ENCODE peak calls at places on chromosome 19, in six cellular contexts. One of them, this sample, is unnamed.
A peak's percentile ranks its signal among the peaks of the same experiment; 100 is the strongest.

GRCh38 chr19:7560271-7560670 is 24.8 kb downstream of the PNPLA6 start:
- DNase-seq in psoas muscle: no peak
- DNase-seq in NCI-H1092 treated with DMSO at 0.1 percent for 48 hours: no peak
- DNase-seq in AG08396: no peak
- DNase-seq in T-helper 2 cell treated with Interferon-gamma antibody and Interleukin-4, amounts not matched to agents 5 μg/mL and 100 μg/mL, for 36 hours: no peak
- DNase-seq in activated T-helper 1 cell treated with anti-CD3 and anti-CD28 coated beads, Interleukin-2, amount 50 U/mL, for 16 hours: no peak
- DNase-seq in this sample: no peak

GRCh38 chr19:46283771-46284170 is 13.1 kb upstream of the HIF3A start:
- DNase-seq in AG08396: no peak
- DNase-seq in NCI-H1092 treated with DMSO at 0.1 percent for 48 hours: no peak
- DNase-seq in psoas muscle: no peak
- DNase-seq in activated T-helper 1 cell treated with anti-CD3 and anti-CD28 coated beads, Interleukin-2, amount 50 U/mL, for 16 hours: no peak
- DNase-seq in T-helper 2 cell treated with Interferon-gamma antibody and Interleukin-4, amounts not matched to agents 5 μg/mL and 100 μg/mL, for 36 hours: no peak
- DNase-seq in this sample: no peak

GRCh38 chr19:31378404-31378803 is 29.2 kb upstream of the TSHZ3 start:
- DNase-seq in AG08396: peak; percentile 78
- DNase-seq in T-helper 2 cell treated with Interferon-gamma antibody and Interleukin-4, amounts not matched to agents 5 μg/mL and 100 μg/mL, for 36 hours: no peak
- DNase-seq in NCI-H1092 treated with DMSO at 0.1 percent for 48 hours: no peak
- DNase-seq in psoas muscle: no peak
- DNase-seq in activated T-helper 1 cell treated with anti-CD3 and anti-CD28 coated beads, Interleukin-2, amount 50 U/mL, for 16 hours: no peak
- DNase-seq in this sample: peak; percentile 7

GRCh38 chr19:15047680-15048079 is 1.6 kb upstream of the CASP14 start:
- DNase-seq in activated T-helper 1 cell treated with anti-CD3 and anti-CD28 coated beads, Interleukin-2, amount 50 U/mL, for 16 hours: no peak
- DNase-seq in psoas muscle: no peak
- DNase-seq in T-helper 2 cell treated with Interferon-gamma antibody and Interleukin-4, amounts not matched to agents 5 μg/mL and 100 μg/mL, for 36 hours: no peak
- DNase-seq in NCI-H1092 treated with DMSO at 0.1 percent for 48 hours: no peak
- DNase-seq in AG08396: no peak
- DNase-seq in this sample: no peak

GRCh38 chr19:39307233-39307821 is 11.1 kb downstream of the IFNL1 start:
- DNase-seq in T-helper 2 cell treated with Interferon-gamma antibody and Interleukin-4, amounts not matched to agents 5 μg/mL and 100 μg/mL, for 36 hours: no peak
- DNase-seq in NCI-H1092 treated with DMSO at 0.1 percent for 48 hours: no peak
- DNase-seq in activated T-helper 1 cell treated with anti-CD3 and anti-CD28 coated beads, Interleukin-2, amount 50 U/mL, for 16 hours: no peak
- DNase-seq in AG08396: no peak
- DNase-seq in psoas muscle: no peak
- DNase-seq in this sample: no peak

GRCh38 chr19:18594096-18594823 is 5.7 kb downstream of the REX1BD start:
- DNase-seq in T-helper 2 cell treated with Interferon-gamma antibody and Interleukin-4, amounts not matched to agents 5 μg/mL and 100 μg/mL, for 36 hours: peak; percentile 70
- DNase-seq in NCI-H1092 treated with DMSO at 0.1 percent for 48 hours: peak; percentile 62
- DNase-seq in AG08396: peak; percentile 96
- DNase-seq in activated T-helper 1 cell treated with anti-CD3 and anti-CD28 coated beads, Interleukin-2, amount 50 U/mL, for 16 hours: peak; percentile 67
- DNase-seq in psoas muscle: peak; percentile 87
- DNase-seq in this sample: peak; percentile 85

GRCh38 chr19:15200575-15201364 is at the start of gene NOTCH3:
- DNase-seq in psoas muscle: no peak
- DNase-seq in NCI-H1092 treated with DMSO at 0.1 percent for 48 hours: no peak
- DNase-seq in T-helper 2 cell treated with Interferon-gamma antibody and Interleukin-4, amounts not matched to agents 5 μg/mL and 100 μg/mL, for 36 hours: no peak
- DNase-seq in AG08396: peak; percentile 90
- DNase-seq in activated T-helper 1 cell treated with anti-CD3 and anti-CD28 coated beads, Interleukin-2, amount 50 U/mL, for 16 hours: no peak
- DNase-seq in this sample: no peak

GRCh38 chr19:6761053-6761676 is 6.1 kb downstream of the SH2D3A start:
- DNase-seq in AG08396: peak; percentile 44
- DNase-seq in NCI-H1092 treated with DMSO at 0.1 percent for 48 hours: no peak
- DNase-seq in activated T-helper 1 cell treated with anti-CD3 and anti-CD28 coated beads, Interleukin-2, amount 50 U/mL, for 16 hours: no peak
- DNase-seq in psoas muscle: no peak
- DNase-seq in T-helper 2 cell treated with Interferon-gamma antibody and Interleukin-4, amounts not matched to agents 5 μg/mL and 100 μg/mL, for 36 hours: no peak
- DNase-seq in this sample: no peak

GRCh38 chr19:21084343-21084742 is 2.3 kb downstream of the ZNF714 start:
- DNase-seq in T-helper 2 cell treated with Interferon-gamma antibody and Interleukin-4, amounts not matched to agents 5 μg/mL and 100 μg/mL, for 36 hours: peak; percentile 25
- DNase-seq in NCI-H1092 treated with DMSO at 0.1 percent for 48 hours: no peak
- DNase-seq in psoas muscle: no peak
- DNase-seq in activated T-helper 1 cell treated with anti-CD3 and anti-CD28 coated beads, Interleukin-2, amount 50 U/mL, for 16 hours: no peak
- DNase-seq in AG08396: peak; percentile 1
- DNase-seq in this sample: no peak

GRCh38 chr19:55554302-55554701 is 9.0 kb upstream of the SBK3 start:
- DNase-seq in T-helper 2 cell treated with Interferon-gamma antibody and Interleukin-4, amounts not matched to agents 5 μg/mL and 100 μg/mL, for 36 hours: no peak
- DNase-seq in psoas muscle: no peak
- DNase-seq in AG08396: no peak
- DNase-seq in activated T-helper 1 cell treated with anti-CD3 and anti-CD28 coated beads, Interleukin-2, amount 50 U/mL, for 16 hours: no peak
- DNase-seq in NCI-H1092 treated with DMSO at 0.1 percent for 48 hours: no peak
- DNase-seq in this sample: no peak

GRCh38 chr19:44588753-44589112 is 24.6 kb upstream of the IGSF23 start:
- DNase-seq in AG08396: no peak
- DNase-seq in psoas muscle: no peak
- DNase-seq in activated T-helper 1 cell treated with anti-CD3 and anti-CD28 coated beads, Interleukin-2, amount 50 U/mL, for 16 hours: no peak
- DNase-seq in NCI-H1092 treated with DMSO at 0.1 percent for 48 hours: no peak
- DNase-seq in T-helper 2 cell treated with Interferon-gamma antibody and Interleukin-4, amounts not matched to agents 5 μg/mL and 100 μg/mL, for 36 hours: no peak
- DNase-seq in this sample: no peak

GRCh38 chr19:37845932-37846331 is 60.5 kb downstream of the WDR87 start:
- DNase-seq in activated T-helper 1 cell treated with anti-CD3 and anti-CD28 coated beads, Interleukin-2, amount 50 U/mL, for 16 hours: no peak
- DNase-seq in T-helper 2 cell treated with Interferon-gamma antibody and Interleukin-4, amounts not matched to agents 5 μg/mL and 100 μg/mL, for 36 hours: no peak
- DNase-seq in NCI-H1092 treated with DMSO at 0.1 percent for 48 hours: no peak
- DNase-seq in AG08396: peak; percentile 29
- DNase-seq in psoas muscle: no peak
- DNase-seq in this sample: no peak

GRCh38 chr19:10353793-10354391 is 14.5 kb upstream of the ICAM3 start:
- DNase-seq in T-helper 2 cell treated with Interferon-gamma antibody and Interleukin-4, amounts not matched to agents 5 μg/mL and 100 μg/mL, for 36 hours: peak; percentile 22
- DNase-seq in activated T-helper 1 cell treated with anti-CD3 and anti-CD28 coated beads, Interleukin-2, amount 50 U/mL, for 16 hours: no peak
- DNase-seq in AG08396: peak; percentile 51
- DNase-seq in psoas muscle: peak; percentile 85
- DNase-seq in NCI-H1092 treated with DMSO at 0.1 percent for 48 hours: no peak
- DNase-seq in this sample: no peak

GRCh38 chr19:29549105-29550070 is 23.6 kb downstream of the VSTM2B start:
- DNase-seq in psoas muscle: no peak
- DNase-seq in T-helper 2 cell treated with Interferon-gamma antibody and Interleukin-4, amounts not matched to agents 5 μg/mL and 100 μg/mL, for 36 hours: no peak
- DNase-seq in AG08396: no peak
- DNase-seq in NCI-H1092 treated with DMSO at 0.1 percent for 48 hours: no peak
- DNase-seq in activated T-helper 1 cell treated with anti-CD3 and anti-CD28 coated beads, Interleukin-2, amount 50 U/mL, for 16 hours: no peak
- DNase-seq in this sample: no peak

GRCh38 chr19:45391346-45391745 is 13.5 kb downstream of the PPP1R13L start:
- DNase-seq in activated T-helper 1 cell treated with anti-CD3 and anti-CD28 coated beads, Interleukin-2, amount 50 U/mL, for 16 hours: no peak
- DNase-seq in psoas muscle: no peak
- DNase-seq in AG08396: peak; percentile 46
- DNase-seq in T-helper 2 cell treated with Interferon-gamma antibody and Interleukin-4, amounts not matched to agents 5 μg/mL and 100 μg/mL, for 36 hours: no peak
- DNase-seq in NCI-H1092 treated with DMSO at 0.1 percent for 48 hours: no peak
- DNase-seq in this sample: no peak

GRCh38 chr19:51977346-51977745 is 9.3 kb downstream of the ZNF350 start:
- DNase-seq in psoas muscle: no peak
- DNase-seq in T-helper 2 cell treated with Interferon-gamma antibody and Interleukin-4, amounts not matched to agents 5 μg/mL and 100 μg/mL, for 36 hours: no peak
- DNase-seq in AG08396: no peak
- DNase-seq in activated T-helper 1 cell treated with anti-CD3 and anti-CD28 coated beads, Interleukin-2, amount 50 U/mL, for 16 hours: no peak
- DNase-seq in NCI-H1092 treated with DMSO at 0.1 percent for 48 hours: no peak
- DNase-seq in this sample: no peak

GRCh38 chr19:1518471-1518870 is 5.4 kb upstream of the PLK5 start:
- DNase-seq in T-helper 2 cell treated with Interferon-gamma antibody and Interleukin-4, amounts not matched to agents 5 μg/mL and 100 μg/mL, for 36 hours: no peak
- DNase-seq in activated T-helper 1 cell treated with anti-CD3 and anti-CD28 coated beads, Interleukin-2, amount 50 U/mL, for 16 hours: no peak
- DNase-seq in NCI-H1092 treated with DMSO at 0.1 percent for 48 hours: no peak
- DNase-seq in AG08396: no peak
- DNase-seq in psoas muscle: no peak
- DNase-seq in this sample: no peak

This sample was measured in HTR-8/SVneo.